ENCODE peak calls at places on chromosomes 3 and 15, in nine cellular contexts. One of them, this sample, is unnamed.

GRCh38 chr3:75272708-75273107 is 391.4 kb upstream of the FRG2C start:
- DNase-seq in activated naive CD4-positive, alpha-beta T cell treated with Interleukin-2 at 50 U/mL for 16 hours: no peak
- DNase-seq in HS-5: no peak
- DNase-seq in activated CD4-positive, alpha-beta T cell treated with anti-CD3 and anti-CD28 coated beads, Interleukin-2, amount 50 U/mL, for 24 hours: no peak
- DNase-seq in adrenal gland: no peak
- DNase-seq in NCI-H1436: no peak
- DNase-seq in iris pigment epithelial cell: peak
- DNase-seq in SHP77 treated with DMSO at 0.1 percent for 48 hours: no peak
- DNase-seq in non-pigmented ciliary epithelial cell: peak
- DNase-seq in this sample: peak

GRCh38 chr3:28295819-28296364 is 52.6 kb upstream of the ZCWPW2 start:
- DNase-seq in activated naive CD4-positive, alpha-beta T cell treated with Interleukin-2 at 50 U/mL for 16 hours: no peak
- DNase-seq in HS-5: no peak
- DNase-seq in activated CD4-positive, alpha-beta T cell treated with anti-CD3 and anti-CD28 coated beads, Interleukin-2, amount 50 U/mL, for 24 hours: no peak
- DNase-seq in adrenal gland: no peak
- DNase-seq in NCI-H1436: no peak
- DNase-seq in iris pigment epithelial cell: no peak
- DNase-seq in SHP77 treated with DMSO at 0.1 percent for 48 hours: no peak
- DNase-seq in non-pigmented ciliary epithelial cell: no peak
- DNase-seq in this sample: no peak

GRCh38 chr3:107679911-107680310 is 157.1 kb downstream of the BBX start:
- DNase-seq in activated naive CD4-positive, alpha-beta T cell treated with Interleukin-2 at 50 U/mL for 16 hours: no peak
- DNase-seq in HS-5: no peak
- DNase-seq in activated CD4-positive, alpha-beta T cell treated with anti-CD3 and anti-CD28 coated beads, Interleukin-2, amount 50 U/mL, for 24 hours: no peak
- DNase-seq in adrenal gland: no peak
- DNase-seq in NCI-H1436: no peak
- DNase-seq in iris pigment epithelial cell: no peak
- DNase-seq in SHP77 treated with DMSO at 0.1 percent for 48 hours: no peak
- DNase-seq in non-pigmented ciliary epithelial cell: no peak
- DNase-seq in this sample: no peak

GRCh38 chr15:92393287-92393993 is at the start of gene ST8SIA2:
- DNase-seq in activated naive CD4-positive, alpha-beta T cell treated with Interleukin-2 at 50 U/mL for 16 hours: no peak
- DNase-seq in HS-5: no peak
- DNase-seq in activated CD4-positive, alpha-beta T cell treated with anti-CD3 and anti-CD28 coated beads, Interleukin-2, amount 50 U/mL, for 24 hours: no peak
- DNase-seq in adrenal gland: no peak
- DNase-seq in NCI-H1436: no peak
- DNase-seq in iris pigment epithelial cell: no peak
- DNase-seq in SHP77 treated with DMSO at 0.1 percent for 48 hours: no peak
- DNase-seq in non-pigmented ciliary epithelial cell: no peak
- DNase-seq in this sample: no peak

GRCh38 chr3:134212898-134213665 is 37.6 kb downstream of the RYK start:
- DNase-seq in activated naive CD4-positive, alpha-beta T cell treated with Interleukin-2 at 50 U/mL for 16 hours: peak
- DNase-seq in HS-5: peak
- DNase-seq in activated CD4-positive, alpha-beta T cell treated with anti-CD3 and anti-CD28 coated beads, Interleukin-2, amount 50 U/mL, for 24 hours: peak
- DNase-seq in adrenal gland: peak
- DNase-seq in NCI-H1436: peak
- DNase-seq in iris pigment epithelial cell: peak
- DNase-seq in SHP77 treated with DMSO at 0.1 percent for 48 hours: peak
- DNase-seq in non-pigmented ciliary epithelial cell: peak
- DNase-seq in this sample: no peak

GRCh38 chr3:99960123-99960878 is 142.6 kb downstream of the CMSS1 start:
- DNase-seq in activated naive CD4-positive, alpha-beta T cell treated with Interleukin-2 at 50 U/mL for 16 hours: no peak
- DNase-seq in HS-5: no peak
- DNase-seq in activated CD4-positive, alpha-beta T cell treated with anti-CD3 and anti-CD28 coated beads, Interleukin-2, amount 50 U/mL, for 24 hours: no peak
- DNase-seq in adrenal gland: no peak
- DNase-seq in NCI-H1436: no peak
- DNase-seq in iris pigment epithelial cell: no peak
- DNase-seq in SHP77 treated with DMSO at 0.1 percent for 48 hours: no peak
- DNase-seq in non-pigmented ciliary epithelial cell: no peak
- DNase-seq in this sample: no peak

GRCh38 chr3:52824037-52824436 is 6.4 kb downstream of the ITIH4 start:
- DNase-seq in activated naive CD4-positive, alpha-beta T cell treated with Interleukin-2 at 50 U/mL for 16 hours: no peak
- DNase-seq in HS-5: no peak
- DNase-seq in activated CD4-positive, alpha-beta T cell treated with anti-CD3 and anti-CD28 coated beads, Interleukin-2, amount 50 U/mL, for 24 hours: no peak
- DNase-seq in adrenal gland: no peak
- DNase-seq in NCI-H1436: no peak
- DNase-seq in iris pigment epithelial cell: no peak
- DNase-seq in SHP77 treated with DMSO at 0.1 percent for 48 hours: no peak
- DNase-seq in non-pigmented ciliary epithelial cell: no peak
- DNase-seq in this sample: no peak

GRCh38 chr3:187264051-187264450 is 27.5 kb downstream of the MASP1 start:
- DNase-seq in activated naive CD4-positive, alpha-beta T cell treated with Interleukin-2 at 50 U/mL for 16 hours: no peak
- DNase-seq in HS-5: peak
- DNase-seq in activated CD4-positive, alpha-beta T cell treated with anti-CD3 and anti-CD28 coated beads, Interleukin-2, amount 50 U/mL, for 24 hours: no peak
- DNase-seq in adrenal gland: no peak
- DNase-seq in NCI-H1436: no peak
- DNase-seq in iris pigment epithelial cell: peak
- DNase-seq in SHP77 treated with DMSO at 0.1 percent for 48 hours: no peak
- DNase-seq in non-pigmented ciliary epithelial cell: peak
- DNase-seq in this sample: peak

GRCh38 chr15:73630796-73631471 is 2.3 kb downstream of the NPTN start:
- DNase-seq in activated naive CD4-positive, alpha-beta T cell treated with Interleukin-2 at 50 U/mL for 16 hours: no peak
- DNase-seq in HS-5: no peak
- DNase-seq in activated CD4-positive, alpha-beta T cell treated with anti-CD3 and anti-CD28 coated beads, Interleukin-2, amount 50 U/mL, for 24 hours: no peak
- DNase-seq in adrenal gland: no peak
- DNase-seq in NCI-H1436: no peak
- DNase-seq in iris pigment epithelial cell: no peak
- DNase-seq in SHP77 treated with DMSO at 0.1 percent for 48 hours: no peak
- DNase-seq in non-pigmented ciliary epithelial cell: no peak
- DNase-seq in this sample: no peak

GRCh38 chr3:51384145-51384729 is 854 bp upstream of the MANF start:
- DNase-seq in activated naive CD4-positive, alpha-beta T cell treated with Interleukin-2 at 50 U/mL for 16 hours: no peak
- DNase-seq in HS-5: no peak
- DNase-seq in activated CD4-positive, alpha-beta T cell treated with anti-CD3 and anti-CD28 coated beads, Interleukin-2, amount 50 U/mL, for 24 hours: no peak
- DNase-seq in adrenal gland: peak
- DNase-seq in NCI-H1436: no peak
- DNase-seq in iris pigment epithelial cell: no peak
- DNase-seq in SHP77 treated with DMSO at 0.1 percent for 48 hours: no peak
- DNase-seq in non-pigmented ciliary epithelial cell: no peak
- DNase-seq in this sample: no peak

GRCh38 chr3:24688446-24689148 is 193.9 kb upstream of the THRB start:
- DNase-seq in activated naive CD4-positive, alpha-beta T cell treated with Interleukin-2 at 50 U/mL for 16 hours: no peak
- DNase-seq in HS-5: no peak
- DNase-seq in activated CD4-positive, alpha-beta T cell treated with anti-CD3 and anti-CD28 coated beads, Interleukin-2, amount 50 U/mL, for 24 hours: no peak
- DNase-seq in adrenal gland: no peak
- DNase-seq in NCI-H1436: no peak
- DNase-seq in iris pigment epithelial cell: peak
- DNase-seq in SHP77 treated with DMSO at 0.1 percent for 48 hours: no peak
- DNase-seq in non-pigmented ciliary epithelial cell: peak
- DNase-seq in this sample: peak

GRCh38 chr3:124802702-124803101 is 72.5 kb downstream of the UMPS start:
- DNase-seq in activated naive CD4-positive, alpha-beta T cell treated with Interleukin-2 at 50 U/mL for 16 hours: no peak
- DNase-seq in HS-5: no peak
- DNase-seq in activated CD4-positive, alpha-beta T cell treated with anti-CD3 and anti-CD28 coated beads, Interleukin-2, amount 50 U/mL, for 24 hours: no peak
- DNase-seq in adrenal gland: no peak
- DNase-seq in NCI-H1436: no peak
- DNase-seq in iris pigment epithelial cell: no peak
- DNase-seq in SHP77 treated with DMSO at 0.1 percent for 48 hours: no peak
- DNase-seq in non-pigmented ciliary epithelial cell: no peak
- DNase-seq in this sample: no peak

GRCh38 chr15:30953731-30954378 is 37.6 kb downstream of the MTMR10 start:
- DNase-seq in activated naive CD4-positive, alpha-beta T cell treated with Interleukin-2 at 50 U/mL for 16 hours: no peak
- DNase-seq in HS-5: peak
- DNase-seq in activated CD4-positive, alpha-beta T cell treated with anti-CD3 and anti-CD28 coated beads, Interleukin-2, amount 50 U/mL, for 24 hours: no peak
- DNase-seq in adrenal gland: no peak
- DNase-seq in NCI-H1436: no peak
- DNase-seq in iris pigment epithelial cell: peak
- DNase-seq in SHP77 treated with DMSO at 0.1 percent for 48 hours: no peak
- DNase-seq in non-pigmented ciliary epithelial cell: peak
- DNase-seq in this sample: peak

GRCh38 chr3:156617145-156617544 is 57.2 kb upstream of the TIPARP start:
- DNase-seq in activated naive CD4-positive, alpha-beta T cell treated with Interleukin-2 at 50 U/mL for 16 hours: no peak
- DNase-seq in HS-5: no peak
- DNase-seq in activated CD4-positive, alpha-beta T cell treated with anti-CD3 and anti-CD28 coated beads, Interleukin-2, amount 50 U/mL, for 24 hours: no peak
- DNase-seq in adrenal gland: no peak
- DNase-seq in NCI-H1436: no peak
- DNase-seq in iris pigment epithelial cell: peak
- DNase-seq in SHP77 treated with DMSO at 0.1 percent for 48 hours: no peak
- DNase-seq in non-pigmented ciliary epithelial cell: no peak
- DNase-seq in this sample: no peak

GRCh38 chr15:23073890-23074631 is 34.7 kb upstream of the TUBGCP5 start:
- DNase-seq in activated naive CD4-positive, alpha-beta T cell treated with Interleukin-2 at 50 U/mL for 16 hours: no peak
- DNase-seq in HS-5: no peak
- DNase-seq in activated CD4-positive, alpha-beta T cell treated with anti-CD3 and anti-CD28 coated beads, Interleukin-2, amount 50 U/mL, for 24 hours: no peak
- DNase-seq in adrenal gland: peak
- DNase-seq in NCI-H1436: peak
- DNase-seq in iris pigment epithelial cell: no peak
- DNase-seq in SHP77 treated with DMSO at 0.1 percent for 48 hours: peak
- DNase-seq in non-pigmented ciliary epithelial cell: no peak
- DNase-seq in this sample: no peak

GRCh38 chr15:31228980-31229826 is 97.4 kb upstream of the KLF13 start:
- DNase-seq in activated naive CD4-positive, alpha-beta T cell treated with Interleukin-2 at 50 U/mL for 16 hours: no peak
- DNase-seq in HS-5: no peak
- DNase-seq in activated CD4-positive, alpha-beta T cell treated with anti-CD3 and anti-CD28 coated beads, Interleukin-2, amount 50 U/mL, for 24 hours: no peak
- DNase-seq in adrenal gland: no peak
- DNase-seq in NCI-H1436: peak
- DNase-seq in iris pigment epithelial cell: no peak
- DNase-seq in SHP77 treated with DMSO at 0.1 percent for 48 hours: no peak
- DNase-seq in non-pigmented ciliary epithelial cell: no peak
- DNase-seq in this sample: no peak

GRCh38 chr15:38186505-38186904 is 66.1 kb upstream of the SPRED1 start:
- DNase-seq in activated naive CD4-positive, alpha-beta T cell treated with Interleukin-2 at 50 U/mL for 16 hours: no peak
- DNase-seq in HS-5: no peak
- DNase-seq in activated CD4-positive, alpha-beta T cell treated with anti-CD3 and anti-CD28 coated beads, Interleukin-2, amount 50 U/mL, for 24 hours: no peak
- DNase-seq in adrenal gland: no peak
- DNase-seq in NCI-H1436: no peak
- DNase-seq in iris pigment epithelial cell: no peak
- DNase-seq in SHP77 treated with DMSO at 0.1 percent for 48 hours: peak
- DNase-seq in non-pigmented ciliary epithelial cell: no peak
- DNase-seq in this sample: no peak

GRCh38 chr3:175940881-175941280 is 1081.7 kb downstream of the NAALADL2 start:
- DNase-seq in activated naive CD4-positive, alpha-beta T cell treated with Interleukin-2 at 50 U/mL for 16 hours: no peak
- DNase-seq in HS-5: no peak
- DNase-seq in activated CD4-positive, alpha-beta T cell treated with anti-CD3 and anti-CD28 coated beads, Interleukin-2, amount 50 U/mL, for 24 hours: no peak
- DNase-seq in adrenal gland: no peak
- DNase-seq in NCI-H1436: no peak
- DNase-seq in iris pigment epithelial cell: no peak
- DNase-seq in SHP77 treated with DMSO at 0.1 percent for 48 hours: no peak
- DNase-seq in non-pigmented ciliary epithelial cell: no peak
- DNase-seq in this sample: no peak

GRCh38 chr3:153090973-153091372 is 71.1 kb upstream of the RAP2B start:
- DNase-seq in activated naive CD4-positive, alpha-beta T cell treated with Interleukin-2 at 50 U/mL for 16 hours: no peak
- DNase-seq in HS-5: no peak
- DNase-seq in activated CD4-positive, alpha-beta T cell treated with anti-CD3 and anti-CD28 coated beads, Interleukin-2, amount 50 U/mL, for 24 hours: no peak
- DNase-seq in adrenal gland: no peak
- DNase-seq in NCI-H1436: no peak
- DNase-seq in iris pigment epithelial cell: no peak
- DNase-seq in SHP77 treated with DMSO at 0.1 percent for 48 hours: no peak
- DNase-seq in non-pigmented ciliary epithelial cell: no peak
- DNase-seq in this sample: no peak

GRCh38 chr15:42141795-42142667 is 14.4 kb downstream of the PLA2G4F start:
- DNase-seq in activated naive CD4-positive, alpha-beta T cell treated with Interleukin-2 at 50 U/mL for 16 hours: no peak
- DNase-seq in HS-5: no peak
- DNase-seq in activated CD4-positive, alpha-beta T cell treated with anti-CD3 and anti-CD28 coated beads, Interleukin-2, amount 50 U/mL, for 24 hours: no peak
- DNase-seq in adrenal gland: no peak
- DNase-seq in NCI-H1436: no peak
- DNase-seq in iris pigment epithelial cell: no peak
- DNase-seq in SHP77 treated with DMSO at 0.1 percent for 48 hours: no peak
- DNase-seq in non-pigmented ciliary epithelial cell: no peak
- DNase-seq in this sample: no peak

GRCh38 chr3:169857811-169858210 is 11.9 kb downstream of the LRRC31 start:
- DNase-seq in activated naive CD4-positive, alpha-beta T cell treated with Interleukin-2 at 50 U/mL for 16 hours: no peak
- DNase-seq in HS-5: no peak
- DNase-seq in activated CD4-positive, alpha-beta T cell treated with anti-CD3 and anti-CD28 coated beads, Interleukin-2, amount 50 U/mL, for 24 hours: no peak
- DNase-seq in adrenal gland: no peak
- DNase-seq in NCI-H1436: no peak
- DNase-seq in iris pigment epithelial cell: no peak
- DNase-seq in SHP77 treated with DMSO at 0.1 percent for 48 hours: no peak
- DNase-seq in non-pigmented ciliary epithelial cell: no peak
- DNase-seq in this sample: no peak

GRCh38 chr3:148727242-148727641 is 29.5 kb downstream of the AGTR1 start:
- DNase-seq in activated naive CD4-positive, alpha-beta T cell treated with Interleukin-2 at 50 U/mL for 16 hours: no peak
- DNase-seq in HS-5: no peak
- DNase-seq in activated CD4-positive, alpha-beta T cell treated with anti-CD3 and anti-CD28 coated beads, Interleukin-2, amount 50 U/mL, for 24 hours: no peak
- DNase-seq in adrenal gland: peak
- DNase-seq in NCI-H1436: no peak
- DNase-seq in iris pigment epithelial cell: peak
- DNase-seq in SHP77 treated with DMSO at 0.1 percent for 48 hours: peak
- DNase-seq in non-pigmented ciliary epithelial cell: no peak
- DNase-seq in this sample: no peak

GRCh38 chr3:43996379-43997301 is 245.0 kb upstream of the TOPAZ1 start:
- DNase-seq in activated naive CD4-positive, alpha-beta T cell treated with Interleukin-2 at 50 U/mL for 16 hours: no peak
- DNase-seq in HS-5: peak
- DNase-seq in activated CD4-positive, alpha-beta T cell treated with anti-CD3 and anti-CD28 coated beads, Interleukin-2, amount 50 U/mL, for 24 hours: no peak
- DNase-seq in adrenal gland: no peak
- DNase-seq in NCI-H1436: no peak
- DNase-seq in iris pigment epithelial cell: peak
- DNase-seq in SHP77 treated with DMSO at 0.1 percent for 48 hours: no peak
- DNase-seq in non-pigmented ciliary epithelial cell: no peak
- DNase-seq in this sample: no peak

GRCh38 chr15:80309769-80310384 is 57.9 kb upstream of the CTXND1 start:
- DNase-seq in activated naive CD4-positive, alpha-beta T cell treated with Interleukin-2 at 50 U/mL for 16 hours: no peak
- DNase-seq in HS-5: no peak
- DNase-seq in activated CD4-positive, alpha-beta T cell treated with anti-CD3 and anti-CD28 coated beads, Interleukin-2, amount 50 U/mL, for 24 hours: no peak
- DNase-seq in adrenal gland: no peak
- DNase-seq in NCI-H1436: no peak
- DNase-seq in iris pigment epithelial cell: peak
- DNase-seq in SHP77 treated with DMSO at 0.1 percent for 48 hours: no peak
- DNase-seq in non-pigmented ciliary epithelial cell: peak
- DNase-seq in this sample: no peak

GRCh38 chr3:16048435-16049318 is 125.8 kb upstream of the GALNT15 start:
- DNase-seq in activated naive CD4-positive, alpha-beta T cell treated with Interleukin-2 at 50 U/mL for 16 hours: peak
- DNase-seq in HS-5: no peak
- DNase-seq in activated CD4-positive, alpha-beta T cell treated with anti-CD3 and anti-CD28 coated beads, Interleukin-2, amount 50 U/mL, for 24 hours: no peak
- DNase-seq in adrenal gland: peak
- DNase-seq in NCI-H1436: no peak
- DNase-seq in iris pigment epithelial cell: peak
- DNase-seq in SHP77 treated with DMSO at 0.1 percent for 48 hours: peak
- DNase-seq in non-pigmented ciliary epithelial cell: no peak
- DNase-seq in this sample: no peak

GRCh38 chr3:146037697-146038096 is 123.3 kb downstream of the PLOD2 start:
- DNase-seq in activated naive CD4-positive, alpha-beta T cell treated with Interleukin-2 at 50 U/mL for 16 hours: no peak
- DNase-seq in HS-5: no peak
- DNase-seq in activated CD4-positive, alpha-beta T cell treated with anti-CD3 and anti-CD28 coated beads, Interleukin-2, amount 50 U/mL, for 24 hours: no peak
- DNase-seq in adrenal gland: no peak
- DNase-seq in NCI-H1436: no peak
- DNase-seq in iris pigment epithelial cell: peak
- DNase-seq in SHP77 treated with DMSO at 0.1 percent for 48 hours: no peak
- DNase-seq in non-pigmented ciliary epithelial cell: no peak
- DNase-seq in this sample: no peak